ENCODE peak calls at places on chromosomes 3 and 15, in eight cellular contexts. I is immature natural killer cell; B is GF-D8; S is AG09309; Z is HS-5; T is CD4-positive, alpha-beta T cell; L is neural crest cell; M is T-helper 2 cell. F is an unnamed sample.

GRCh38 chr3:52005571-52005986 is 9.9 kb upstream of the RPL29 start:
- DNase-seq in I (no peak), B (no peak), S (no peak), Z (no peak), T (no peak), L (no peak), M (no peak), F (no peak)

GRCh38 chr3:158152186-158152585 is 42.3 kb downstream of the RSRC1 start:
- DNase-seq in I (no peak), B (no peak), S (no peak), Z (peak; percentile 10), T (no peak), L (no peak), M (peak; percentile 34), F (no peak)

GRCh38 chr3:114584734-114585371 is 291.0 kb downstream of the TIGIT start:
- DNase-seq in I (no peak), B (no peak), S (no peak), Z (no peak), T (no peak), L (no peak), M (no peak), F (no peak)

GRCh38 chr3:20232906-20233305 is 46.9 kb upstream of the SGO1 start:
- DNase-seq in I (no peak), B (no peak), S (no peak), Z (no peak), T (no peak), L (no peak), M (no peak), F (no peak)

GRCh38 chr3:176514297-176514696 is 683.0 kb downstream of the TBL1XR1 start:
- DNase-seq in I (no peak), B (no peak), S (peak; percentile 17), Z (peak; percentile 25), T (no peak), L (no peak), M (peak; percentile 19), F (peak; percentile 9)

GRCh38 chr15:73907018-73907394 is 19.3 kb upstream of the LOXL1 start:
- DNase-seq in I (no peak), B (peak; percentile 40), S (no peak), Z (no peak), T (no peak), L (no peak), M (no peak), F (no peak)

GRCh38 chr3:62558549-62559112 is 185.3 kb upstream of the FEZF2 start:
- DNase-seq in I (no peak), B (no peak), S (no peak), Z (no peak), T (no peak), L (peak; percentile 59), M (no peak), F (no peak)

GRCh38 chr15:60829416-60829815 is 350.5 kb upstream of the ICE2 start:
- DNase-seq in I (no peak), B (no peak), S (no peak), Z (no peak), T (no peak), L (no peak), M (no peak), F (no peak)

F was measured in non-pigmented ciliary epithelial cell.